ENCODE peak calls at places on chromosomes 13 and 19, in five cellular contexts. B is CD8-positive, alpha-beta T cell; K is pancreas; P is gastrocnemius medialis; W is heart right ventricle. H is an unnamed sample.

GRCh38 chr13:26168276-26168814 is 53.8 kb downstream of the RNF6 start:
- DNase-seq in B (no peak), K (no peak), P (no peak), W (no peak), H (no peak)

GRCh38 chr13:44903596-44903995 is 85.7 kb downstream of the NUFIP1 start:
- DNase-seq in B (no peak), K (peak; percentile 37), P (peak; percentile 81), W (peak; percentile 71), H (peak; percentile 94)

GRCh38 chr19:13937479-13938360 is 497 bp downstream of the PODNL1 start:
- DNase-seq in B (no peak), K (no peak), P (no peak), W (no peak), H (no peak)

GRCh38 chr13:99065250-99066015 is 87.6 kb upstream of the DOCK9 start:
- DNase-seq in B (no peak), K (no peak), P (no peak), W (no peak), H (no peak)

GRCh38 chr19:6023085-6023682 is 45.2 kb upstream of the RANBP3 start:
- DNase-seq in B (no peak), K (no peak), P (no peak), W (no peak), H (no peak)

GRCh38 chr13:66577358-66577757 is 652.8 kb downstream of the PCDH9 start:
- DNase-seq in B (no peak), K (no peak), P (no peak), W (no peak), H (no peak)

GRCh38 chr19:51712461-51713081 is 11.2 kb downstream of the HAS1 start:
- DNase-seq in B (no peak), K (no peak), P (no peak), W (no peak), H (no peak)

GRCh38 chr19:19645233-19645870 is 1.9 kb upstream of the GMIP start:
- DNase-seq in B (no peak), K (no peak), P (no peak), W (no peak), H (no peak)

GRCh38 chr13:101025519-101025918 is 350.9 kb upstream of the TMTC4 start:
- DNase-seq in B (no peak), K (no peak), P (no peak), W (no peak), H (no peak)

GRCh38 chr19:47272448-47273312 is 2.0 kb upstream of the INAFM1 start:
- DNase-seq in B (no peak), K (peak; percentile 64), P (no peak), W (peak; percentile 55), H (peak; percentile 93)

GRCh38 chr19:35830986-35831385 is 18.3 kb upstream of the PRODH2 start:
- DNase-seq in B (no peak), K (no peak), P (no peak), W (no peak), H (no peak)

GRCh38 chr13:63838366-63839110 is 2422.9 kb upstream of the PCDH20 start:
- DNase-seq in B (no peak), K (peak; percentile 4), P (no peak), W (no peak), H (peak; percentile 87)

GRCh38 chr13:101309014-101309619 is 107.2 kb downstream of the NALCN start:
- DNase-seq in B (no peak), K (no peak), P (no peak), W (no peak), H (no peak)

DNA sequence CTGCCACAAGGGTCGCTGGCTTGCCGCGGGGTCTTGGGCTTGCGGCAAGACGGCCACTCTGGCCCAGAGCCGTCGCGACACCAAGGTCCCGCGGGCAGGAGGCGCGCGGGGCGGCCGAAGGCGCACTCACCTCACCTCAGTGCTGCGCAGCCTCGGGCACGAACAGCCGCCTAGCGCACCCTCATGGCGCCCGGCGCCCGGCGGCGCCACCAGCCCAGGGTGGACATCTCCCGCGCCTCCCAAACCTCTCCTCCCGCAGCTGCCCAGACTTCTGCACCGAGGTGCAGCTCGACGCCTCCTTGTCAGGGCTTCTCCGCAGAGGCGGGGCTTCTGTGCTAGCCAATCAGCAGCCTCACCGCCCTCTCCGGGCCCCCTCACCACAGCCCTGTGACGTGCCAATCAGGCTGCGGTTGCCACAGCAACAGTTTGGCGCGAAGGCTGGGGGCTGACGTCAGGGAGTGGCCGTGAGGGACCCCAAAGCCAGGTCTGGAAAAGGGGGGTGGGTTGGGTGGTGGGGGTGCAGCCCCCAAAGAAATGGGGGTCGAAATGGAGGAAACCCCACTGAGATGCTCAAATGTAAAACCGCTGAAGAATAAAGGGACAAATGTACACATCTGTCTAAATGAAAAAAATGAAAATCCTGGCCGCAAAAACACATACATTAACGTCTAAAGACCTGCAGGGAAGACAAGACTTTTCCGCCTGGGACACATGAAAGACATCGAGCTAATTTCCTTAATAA is at the start of the genes PEG3 and ZIM2:
- DNase-seq in B (no peak), K (peak; percentile 38), P (no peak), W (peak; percentile 64), H (no peak)
- H3K4me3 ChIP-seq in B (no peak within 1 kb of the TSS), K (peak within 1 kb of the TSS; percentile 39), P (peak within 1 kb of the TSS; percentile 47), W (peak within 1 kb of the TSS; percentile 48), H (peak within 1 kb of the TSS; percentile 69)

DNA sequence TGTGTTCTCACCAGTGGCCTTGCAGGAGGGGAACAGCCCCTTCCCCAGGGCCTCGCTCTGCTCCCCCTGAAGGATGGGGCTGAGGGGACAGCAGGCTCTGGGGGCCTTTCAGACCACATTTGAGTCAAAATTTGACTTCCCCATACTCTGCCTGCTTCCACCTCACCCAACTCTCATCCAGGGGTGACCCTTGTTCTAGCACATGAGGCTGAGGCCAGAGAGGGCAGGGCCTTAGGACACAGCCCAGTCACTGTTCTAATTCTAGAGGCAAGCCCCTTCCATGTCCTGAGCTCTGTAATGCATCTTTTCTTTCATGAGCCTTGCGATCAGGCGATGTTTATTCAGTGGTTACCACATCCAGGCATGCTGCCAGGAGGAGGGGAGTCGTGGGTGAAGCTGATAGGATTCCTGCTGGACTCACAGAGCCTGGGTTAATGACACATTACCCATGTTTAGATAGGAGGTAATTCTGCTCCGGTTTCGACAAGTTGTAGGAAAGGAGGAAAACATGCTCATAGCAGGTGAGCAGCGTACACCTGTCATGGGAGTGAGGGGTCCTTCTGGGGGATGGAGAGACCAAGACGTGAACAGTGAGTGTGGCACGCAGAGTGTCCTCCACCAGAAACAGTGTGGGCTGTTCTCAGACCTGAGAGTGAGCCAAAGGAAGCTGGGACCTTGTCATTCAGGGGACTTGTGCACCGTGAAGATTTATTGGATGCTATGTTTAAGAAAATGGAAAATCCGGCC is 9.3 kb downstream of the RPS9 start:
- DNase-seq in B (peak; percentile 48), K (peak; percentile 97), P (peak; percentile 66), W (peak; percentile 82), H (peak; percentile 95)
- H3K4me1 ChIP-seq in B (peaks cover 60% of the 10 kb centered on the region), K (peaks cover 42% of the 10 kb centered on the region), P (peaks cover 38% of the 10 kb centered on the region), W (peaks cover 12% of the 10 kb centered on the region), H (peaks cover 55% of the 10 kb centered on the region)

GRCh38 chr19:43430142-43430710 is 15.5 kb downstream of the TEX101 start:
- DNase-seq in B (no peak), K (no peak), P (no peak), W (no peak), H (no peak)
- TF ChIP-seq CTCF in B (no peak), K (no peak), P (no peak), W (no peak), H (no peak)

GRCh38 chr19:1295169-1296012 is 9.7 kb downstream of the EFNA2 start:
- DNase-seq in B (peak; percentile 43), K (no peak), P (no peak), W (no peak), H (no peak)

GRCh38 chr19:1294688-1295087 is 9.0 kb downstream of the EFNA2 start:
- DNase-seq in B (no peak), K (no peak), P (no peak), W (no peak), H (no peak)

GRCh38 chr19:1296575-1297271 is 11.1 kb downstream of the EFNA2 start:
- DNase-seq in B (no peak), K (no peak), P (no peak), W (no peak), H (no peak)

GRCh38 chr19:1293782-1294621 is 8.3 kb downstream of the EFNA2 start:
- DNase-seq in B (no peak), K (no peak), P (no peak), W (no peak), H (no peak)

DNA sequence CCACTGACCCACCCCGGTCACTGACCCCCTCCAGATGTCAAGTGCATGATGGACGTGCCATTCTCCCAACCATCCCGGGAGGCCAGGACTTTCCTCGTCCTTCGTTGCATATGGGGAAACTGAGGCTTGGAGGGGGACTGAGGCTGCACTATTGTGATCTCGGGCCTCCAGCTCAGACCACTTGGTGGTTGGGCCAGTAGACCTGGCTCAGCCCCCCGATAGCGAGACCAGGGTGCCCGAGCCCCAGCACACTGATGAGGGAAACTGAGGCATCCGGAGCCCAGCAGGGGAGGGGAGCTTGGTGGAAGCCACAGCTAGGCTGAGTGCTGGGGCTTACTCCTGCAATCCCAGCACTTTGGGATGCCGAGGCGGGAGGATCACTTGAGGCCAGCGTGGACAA is 10.4 kb downstream of the EFNA2 start:
- DNase-seq in B (no peak), K (no peak), P (no peak), W (no peak), H (no peak)
- H3K4me3 ChIP-seq in B (no peak overlapping the region), K (no peak overlapping the region), P (no peak overlapping the region), W (no peak overlapping the region), H (no peak overlapping the region)

GRCh38 chr19:45640849-45641273 is 1.7 kb upstream of the EML2 start:
- DNase-seq in B (peak; percentile 23), K (no peak), P (no peak), W (no peak), H (no peak)
- H3K4me1 ChIP-seq in B (peaks cover 41% of the 10 kb centered on the region), K (peaks cover 8% of the 10 kb centered on the region), P (peaks cover 16% of the 10 kb centered on the region), W (peaks cover 4% of the 10 kb centered on the region), H (peaks cover 61% of the 10 kb centered on the region)

GRCh38 chr13:59771272-59771671 is 392.5 kb downstream of the DIAPH3 start:
- DNase-seq in B (no peak), K (no peak), P (no peak), W (no peak), H (no peak)
- TF ChIP-seq CTCF in B (no peak), K (peak; percentile 30), P (no peak), W (peak; percentile 57), H (peak; percentile 55)

DNA sequence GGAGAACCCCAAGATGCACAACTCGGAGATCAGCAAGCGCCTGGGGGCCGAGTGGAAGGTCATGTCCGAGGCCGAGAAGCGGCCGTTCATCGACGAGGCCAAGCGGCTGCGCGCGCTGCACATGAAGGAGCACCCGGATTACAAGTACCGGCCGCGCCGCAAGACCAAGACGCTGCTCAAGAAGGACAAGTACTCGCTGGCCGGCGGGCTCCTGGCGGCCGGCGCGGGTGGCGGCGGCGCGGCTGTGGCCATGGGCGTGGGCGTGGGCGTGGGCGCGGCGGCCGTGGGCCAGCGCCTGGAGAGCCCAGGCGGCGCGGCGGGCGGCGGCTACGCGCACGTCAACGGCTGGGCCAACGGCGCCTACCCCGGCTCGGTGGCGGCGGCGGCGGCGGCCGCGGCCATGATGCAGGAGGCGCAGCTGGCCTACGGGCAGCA is 939 bp downstream of the SOX1 start:
- DNase-seq in B (no peak), K (no peak), P (no peak), W (no peak), H (peak; percentile 66)
- H3K4me3 ChIP-seq in B (no peak overlapping the region), K (no peak overlapping the region), P (no peak overlapping the region), W (no peak overlapping the region), H (no peak overlapping the region)

GRCh38 chr19:17200408-17201079 is 14.6 kb upstream of the USE1 start:
- DNase-seq in B (no peak), K (no peak), P (no peak), W (no peak), H (no peak)
- H3K4me1 ChIP-seq in B (no peaks in the 10 kb centered on the region), K (no peaks in the 10 kb centered on the region), P (no peaks in the 10 kb centered on the region), W (no peaks in the 10 kb centered on the region), H (no peaks in the 10 kb centered on the region)